ENCODE peak calls at places on chromosome X, in five cellular contexts. W is aorta, U is caudate nucleus, K is NCI-H1694, T is HFFc6. L is an unnamed sample.

GRCh38 chrX:106220177-106220576 is 52.1 kb downstream of the PWWP3B start:
- DNase-seq in W (no peak), U (no peak), K (no peak), T (no peak), L (no peak)

GRCh38 chrX:16643160-16643559 is 6.8 kb upstream of the S100G start:
- DNase-seq in W (no peak), U (no peak), K (no peak), T (peak; percentile 44), L (no peak)

GRCh38 chrX:152405561-152405960 is 45.6 kb downstream of the GABRA3 start:
- DNase-seq in W (no peak), U (no peak), K (no peak), T (no peak), L (no peak)

GRCh38 chrX:77014655-77015377 is 432.4 kb upstream of the FGF16 start:
- DNase-seq in W (no peak), U (no peak), K (no peak), T (no peak), L (no peak)

GRCh38 chrX:136030357-136031225 is 45.4 kb downstream of the SLC9A6 start:
- DNase-seq in W (peak; percentile 64), U (no peak), K (no peak), T (peak; percentile 51), L (no peak)

GRCh38 chrX:49238735-49239134 is 3.5 kb downstream of the CCDC22 start:
- DNase-seq in W (peak; percentile 26), U (no peak), K (no peak), T (no peak), L (no peak)

GRCh38 chrX:36414056-36414455 is 494.5 kb downstream of the CFAP47 start:
- DNase-seq in W (no peak), U (no peak), K (no peak), T (no peak), L (no peak)

GRCh38 chrX:71938371-71938770 is 27.7 kb downstream of the NHSL2 start:
- DNase-seq in W (no peak), U (no peak), K (no peak), T (no peak), L (no peak)

GRCh38 chrX:113392355-113392754 is 551.7 kb upstream of the AMOT start:
- DNase-seq in W (no peak), U (no peak), K (no peak), T (no peak), L (no peak)

GRCh38 chrX:112587194-112587593 is 92.5 kb downstream of the LHFPL1 start:
- DNase-seq in W (no peak), U (no peak), K (no peak), T (no peak), L (no peak)

GRCh38 chrX:119880552-119881437 is 9.2 kb downstream of the NDUFA1 start:
- DNase-seq in W (no peak), U (no peak), K (peak; percentile 41), T (peak; percentile 52), L (no peak)

GRCh38 chrX:37347420-37347819 is 1.7 kb upstream of the PRRG1 start:
- DNase-seq in W (no peak), U (no peak), K (no peak), T (peak; percentile 9), L (no peak)

GRCh38 chrX:102985182-102985581 is 48.1 kb downstream of the RAB40AL start:
- DNase-seq in W (no peak), U (no peak), K (no peak), T (no peak), L (no peak)

GRCh38 chrX:117985241-117985640 is 131.4 kb downstream of the KLHL13 start:
- DNase-seq in W (no peak), U (no peak), K (no peak), T (no peak), L (no peak)

GRCh38 chrX:136162827-136163427 is 15.6 kb downstream of the FHL1 start:
- DNase-seq in W (peak; percentile 65), U (no peak), K (peak; percentile 10), T (peak; percentile 53), L (peak; percentile 14)

GRCh38 chrX:41350976-41351569 is 17.1 kb downstream of the DDX3X start:
- DNase-seq in W (no peak), U (no peak), K (no peak), T (no peak), L (no peak)

GRCh38 chrX:101485212-101486064 is at the start of gene ARMCX4:
- DNase-seq in W (peak; percentile 67), U (no peak), K (peak; percentile 53), T (peak; percentile 35), L (no peak)

GRCh38 chrX:63566856-63567255 is 215.7 kb upstream of the SPIN4 start:
- DNase-seq in W (no peak), U (no peak), K (no peak), T (no peak), L (no peak)

GRCh38 chrX:15856580-15856979 is 2.0 kb upstream of the AP1S2 start:
- DNase-seq in W (no peak), U (no peak), K (no peak), T (no peak), L (no peak)

GRCh38 chrX:55451626-55451989 is 319 bp upstream of the MAGEH1 start:
- DNase-seq in W (no peak), U (no peak), K (no peak), T (no peak), L (no peak)

GRCh38 chrX:110244951-110245480 is 72.9 kb downstream of the AMMECR1 start:
- DNase-seq in W (no peak), U (no peak), K (no peak), T (no peak), L (no peak)

GRCh38 chrX:121360280-121360679 is 312.9 kb downstream of the GLUD2 start:
- DNase-seq in W (no peak), U (no peak), K (no peak), T (no peak), L (no peak)

GRCh38 chrX:110852180-110852579 is 56.6 kb upstream of the CHRDL1 start:
- DNase-seq in W (no peak), U (no peak), K (peak; percentile 15), T (no peak), L (no peak)

GRCh38 chrX:5409106-5409505 is 819.6 kb downstream of the NLGN4X start:
- DNase-seq in W (no peak), U (no peak), K (no peak), T (no peak), L (no peak)